ENCODE peak calls at places on chromosomes 13 and 19, in six cellular contexts. O is NCI-H2171 treated with DMSO at 0.1 percent for 48 hours; C is sciatic nerve; U is NCI-H2029; Z is stimulated activated CD4-positive, alpha-beta T cell treated with anti-CD3 and anti-CD28 coated beads, Interleukin-2, amount 100 ng/mL, for 48 hours; W is T-helper 2 cell. J is an unnamed sample.

GRCh38 chr13:34021619-34022018 is 203.7 kb downstream of the RFC3 start:
- DNase-seq in O (no peak), C (no peak), U (no peak), Z (no peak), W (no peak), J (no peak)

GRCh38 chr19:7669641-7670040 is 792 bp downstream of the RETN start:
- DNase-seq in O (no peak), C (no peak), U (no peak), Z (no peak), W (no peak), J (no peak)

GRCh38 chr19:17021328-17021727 is 5.3 kb downstream of the CPAMD8 start:
- DNase-seq in O (no peak), C (no peak), U (no peak), Z (no peak), W (no peak), J (no peak)

GRCh38 chr19:40605201-40605971 is 4.2 kb downstream of the LTBP4 start:
- DNase-seq in O (peak), C (peak), U (peak), Z (no peak), W (peak), J (peak)

GRCh38 chr13:69168436-69168835 is 939.2 kb upstream of the ATXN8OS start:
- DNase-seq in O (no peak), C (no peak), U (no peak), Z (no peak), W (no peak), J (no peak)

GRCh38 chr19:45231891-45232290 is 13.3 kb downstream of the EXOC3L2 start:
- DNase-seq in O (no peak), C (no peak), U (no peak), Z (no peak), W (no peak), J (no peak)

GRCh38 chr19:4172861-4173473 is 9.4 kb downstream of the SIRT6 start:
- DNase-seq in O (peak), C (peak), U (no peak), Z (peak), W (peak), J (peak)

GRCh38 chr13:34507630-34508029 is 434.4 kb upstream of the NBEA start:
- DNase-seq in O (no peak), C (no peak), U (no peak), Z (no peak), W (no peak), J (no peak)

GRCh38 chr13:22936228-22936627 is 244.6 kb upstream of the SGCG start:
- DNase-seq in O (no peak), C (no peak), U (no peak), Z (no peak), W (no peak), J (no peak)